ENCODE peak calls at places on chromosomes 11 and 22, in six cellular contexts. L is upper lobe of right lung, V is dorsolateral prefrontal cortex, I is sigmoid colon, F is tibial nerve, C is foreskin keratinocyte. E is an unnamed sample.

GRCh38 chr11:68150029-68150428 is 28.8 kb upstream of the CHKA start:
- DNase-seq in L (peak; percentile 79), V (no peak), I (no peak), F (no peak), C (peak; percentile 11), E (peak; percentile 45)

GRCh38 chr22:34416321-34416900 is 496.1 kb upstream of the LARGE1 start:
- DNase-seq in L (no peak), V (no peak), I (no peak), F (no peak), C (no peak), E (no peak)

GRCh38 chr22:20865869-20866445 is 7.2 kb downstream of the SNAP29 start:
- DNase-seq in L (no peak), V (no peak), I (no peak), F (no peak), C (no peak), E (no peak)

GRCh38 chr11:122923302-122923701 is 40.7 kb downstream of the JHY start:
- DNase-seq in L (no peak), V (no peak), I (no peak), F (no peak), C (no peak), E (no peak)

GRCh38 chr11:6992026-6992425 is 28.1 kb downstream of the ZNF214 start:
- DNase-seq in L (no peak), V (no peak), I (no peak), F (no peak), C (no peak), E (no peak)

GRCh38 chr11:70481625-70482528 is 83.5 kb downstream of the CTTN start:
- DNase-seq in L (no peak), V (no peak), I (no peak), F (no peak), C (no peak), E (peak; percentile 45)

GRCh38 chr11:17416492-17416891 is 28.0 kb upstream of the KCNJ11 start:
- DNase-seq in L (no peak), V (no peak), I (no peak), F (no peak), C (no peak), E (no peak)

GRCh38 chr11:110735431-110736157 is 23.4 kb upstream of the ARHGAP20 start:
- DNase-seq in L (no peak), V (no peak), I (no peak), F (no peak), C (no peak), E (no peak)

GRCh38 chr11:128985880-128986279 is 43.2 kb upstream of the TP53AIP1 start:
- DNase-seq in L (no peak), V (no peak), I (no peak), F (no peak), C (no peak), E (no peak)

GRCh38 chr11:126061707-126062678 is 673 bp downstream of the CDON start:
- DNase-seq in L (no peak), V (peak; percentile 38), I (peak; percentile 78), F (no peak), C (no peak), E (peak; percentile 57)

GRCh38 chr11:132028380-132029240 is 658.2 kb downstream of the NTM start:
- DNase-seq in L (no peak), V (peak; percentile 63), I (no peak), F (no peak), C (no peak), E (peak; percentile 17)

GRCh38 chr22:42745118-42745517 is 24.4 kb upstream of the A4GALT start:
- DNase-seq in L (no peak), V (no peak), I (no peak), F (no peak), C (no peak), E (peak; percentile 33)

GRCh38 chr11:102469196-102469821 is 16.7 kb upstream of the TMEM123 start:
- DNase-seq in L (no peak), V (no peak), I (peak; percentile 72), F (no peak), C (no peak), E (no peak)

GRCh38 chr11:77067776-77068460 is 1.1 kb downstream of the CAPN5 start:
- DNase-seq in L (peak; percentile 63), V (peak; percentile 26), I (peak; percentile 67), F (no peak), C (no peak), E (no peak)

DNA sequence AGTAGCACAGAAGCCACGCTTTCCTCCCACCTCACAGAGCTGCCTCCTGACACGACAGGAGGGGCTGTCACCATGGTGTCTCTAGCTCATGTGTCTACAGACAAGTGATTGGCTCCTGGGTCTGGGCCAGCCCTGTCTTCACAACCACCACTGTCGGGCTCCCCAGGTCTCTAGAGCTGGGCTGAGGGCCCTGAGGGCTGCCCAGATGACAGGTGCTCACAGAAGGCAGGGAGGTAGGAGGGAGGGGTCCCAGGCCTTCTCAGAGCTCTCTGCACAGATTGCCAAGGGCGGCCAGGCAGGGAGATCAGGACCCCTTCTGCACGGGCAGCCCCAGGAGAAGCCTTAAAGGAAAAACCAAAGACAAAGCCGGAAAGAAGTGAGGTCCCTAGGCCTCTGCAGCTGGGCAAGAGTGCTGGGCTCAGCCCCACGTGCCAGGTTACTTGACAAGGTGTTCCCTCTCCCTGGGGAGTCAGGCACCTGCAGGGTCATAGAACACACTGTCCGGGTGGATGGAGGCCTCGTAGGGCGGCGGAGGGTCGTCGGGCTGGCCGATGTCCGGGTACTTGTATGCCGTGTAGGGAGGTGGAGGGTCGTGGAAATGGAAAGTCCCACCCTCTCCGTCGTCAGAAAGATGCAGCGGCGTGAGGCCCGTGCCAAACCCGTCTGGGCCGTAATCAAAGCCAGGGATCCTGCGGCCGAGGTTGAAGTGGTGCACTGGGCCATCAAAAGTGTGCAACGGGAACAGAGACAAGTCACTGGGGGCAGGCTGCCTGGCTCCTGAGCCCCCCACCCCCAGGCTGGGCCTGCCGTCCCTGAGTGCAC is 81.4 kb downstream of the DGCR2 start:
- DNase-seq in L (peak; percentile 53), V (peak; percentile 28), I (peak; percentile 53), F (no peak), C (no peak), E (no peak)
- H3K27ac ChIP-seq in L (no peak overlapping the region), V (no peak overlapping the region), I (no peak overlapping the region), F (no peak overlapping the region), C (no peak overlapping the region), E (no peak overlapping the region)

DNA sequence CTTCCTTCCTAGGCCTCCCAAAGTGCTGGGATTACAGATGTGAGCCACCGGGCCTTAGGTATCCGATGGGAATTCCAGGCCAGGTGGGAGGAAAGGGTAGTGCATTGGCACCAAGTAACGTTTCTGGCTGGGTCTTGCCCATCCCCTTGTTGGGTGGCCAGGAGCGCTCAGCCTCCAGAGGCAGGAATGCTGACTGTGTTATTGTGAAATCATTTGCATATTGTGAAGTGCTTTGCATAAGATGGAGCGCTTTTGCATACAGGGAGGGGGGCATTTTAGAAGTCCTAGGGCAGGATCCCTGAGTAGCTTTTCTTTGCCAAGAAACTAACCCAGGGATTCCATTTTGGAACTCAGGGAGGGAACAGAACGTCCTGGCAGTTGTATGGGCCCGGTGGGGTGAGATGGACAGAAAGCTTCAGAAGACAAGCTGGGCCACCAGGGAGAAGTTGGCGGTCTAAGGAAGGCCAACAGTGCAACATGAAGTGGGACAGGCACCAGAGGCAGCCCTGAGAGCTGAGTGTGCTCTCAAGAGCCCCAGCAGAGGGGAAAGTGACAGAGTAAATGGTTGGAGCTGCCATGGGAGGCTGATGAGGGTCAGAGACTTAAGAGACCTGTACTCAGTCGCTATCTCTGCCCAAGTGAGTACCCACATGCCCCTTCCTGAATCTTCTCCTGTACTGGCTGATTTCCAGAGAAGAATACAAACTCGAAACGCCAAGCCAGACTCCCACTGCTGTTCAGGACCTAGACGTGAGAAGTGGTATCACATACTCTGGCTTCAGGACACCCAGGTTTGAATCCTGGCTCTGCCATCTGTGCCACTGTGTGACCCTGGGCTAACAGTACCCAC is 1.3 kb upstream of the SLC39A13 start:
- DNase-seq in L (no peak), V (no peak), I (peak; percentile 70), F (no peak), C (no peak), E (no peak)
- TF ChIP-seq CTCF in L (no peak), V (no peak), I (no peak), F (no peak), C (no peak), E (no peak)

GRCh38 chr22:22070371-22070824 is 87.8 kb upstream of the TOP3B start:
- DNase-seq in L (no peak), V (no peak), I (no peak), F (no peak), C (peak; percentile 90), E (peak; percentile 68)

GRCh38 chr22:22071455-22071854 is 88.9 kb upstream of the TOP3B start:
- DNase-seq in L (no peak), V (no peak), I (no peak), F (no peak), C (no peak), E (no peak)

GRCh38 chr22:22068657-22069056 is 86.1 kb upstream of the TOP3B start:
- DNase-seq in L (no peak), V (no peak), I (no peak), F (no peak), C (no peak), E (no peak)

GRCh38 chr22:22068025-22068424 is 85.4 kb upstream of the TOP3B start:
- DNase-seq in L (no peak), V (no peak), I (no peak), F (no peak), C (no peak), E (no peak)

GRCh38 chr22:22069450-22070370 is 87.1 kb upstream of the TOP3B start:
- DNase-seq in L (no peak), V (no peak), I (no peak), F (no peak), C (no peak), E (no peak)
- H3K27ac ChIP-seq in L (no peak overlapping the region), V (no peak overlapping the region), I (no peak overlapping the region), F (no peak overlapping the region), C (no peak overlapping the region), E (peak overlapping the region; percentile 96)

GRCh38 chr11:13769188-13769587 is 100.7 kb downstream of the FAR1 start:
- DNase-seq in L (no peak), V (no peak), I (no peak), F (no peak), C (no peak), E (no peak)

GRCh38 chr11:13767461-13767860 is 99.0 kb downstream of the FAR1 start:
- DNase-seq in L (no peak), V (no peak), I (no peak), F (no peak), C (no peak), E (no peak)

GRCh38 chr11:13775471-13775870 is 107.0 kb downstream of the FAR1 start:
- DNase-seq in L (no peak), V (no peak), I (no peak), F (no peak), C (no peak), E (no peak)

GRCh38 chr11:13776134-13776815 is 107.8 kb downstream of the FAR1 start:
- DNase-seq in L (no peak), V (no peak), I (no peak), F (no peak), C (no peak), E (no peak)

GRCh38 chr11:13772223-13773046 is 104.0 kb downstream of the FAR1 start:
- DNase-seq in L (no peak), V (no peak), I (no peak), F (peak; percentile 18), C (peak; percentile 33), E (peak; percentile 26)
- TF ChIP-seq CTCF in L (peak; percentile 50), V (peak; percentile 53), I (no peak), F (peak; percentile 25), C (peak; percentile 80), E (peak; percentile 25)

GRCh38 chr22:38830845-38831108 is 13.1 kb downstream of the NPTXR start:
- DNase-seq in L (peak; percentile 48), V (no peak), I (no peak), F (no peak), C (no peak), E (no peak)
- H3K27ac ChIP-seq in L (no peak overlapping the region), V (no peak overlapping the region), I (no peak overlapping the region), F (no peak overlapping the region), C (no peak overlapping the region), E (no peak overlapping the region)